ENCODE peak calls at places on chromosomes 11 and 22, in seven cellular contexts. A, Q, R, H, L, F and P are unnamed samples.

GRCh38 chr11:12692238-12693074 is 18.2 kb downstream of the TEAD1 start:
- DNase-seq in F (peak; percentile 97), R (peak; percentile 92), H (no peak), A (peak; percentile 90), Q (peak; percentile 89), L (peak; percentile 83), P (peak; percentile 96)

GRCh38 chr11:79493555-79494171 is 52.8 kb upstream of the TENM4 start:
- DNase-seq in Q (peak; percentile 77), R (peak; percentile 70), H (no peak), F (peak; percentile 82), A (peak; percentile 63), L (peak; percentile 37), P (peak; percentile 73)

GRCh38 chr22:32053165-32053755 is 10.2 kb downstream of the SLC5A1 start:
- DNase-seq in A (no peak), L (no peak), F (no peak), Q (no peak), H (no peak), R (no peak), P (no peak)

GRCh38 chr11:99068832-99069231 is 48.1 kb downstream of the CNTN5 start:
- DNase-seq in A (no peak), H (no peak), F (no peak), L (no peak), R (no peak), Q (no peak), P (no peak)

GRCh38 chr11:82701847-82702520 is 31.7 kb downstream of the FAM181B start:
- DNase-seq in A (peak; percentile 41), F (no peak), Q (no peak), H (no peak), L (no peak), R (peak; percentile 50), P (peak; percentile 45)

GRCh38 chr11:132028380-132029240 is 658.2 kb downstream of the NTM start:
- DNase-seq in A (no peak), H (no peak), R (peak; percentile 63), F (no peak), L (no peak), Q (no peak), P (peak; percentile 73)

GRCh38 chr22:42397332-42398246 is 34.6 kb downstream of the NFAM1 start:
- DNase-seq in L (no peak), R (no peak), H (no peak), A (no peak), Q (no peak), F (peak; percentile 81), P (no peak)

GRCh38 chr11:11621881-11622706 is at the start of gene GALNT18:
- DNase-seq in A (peak; percentile 74), L (peak; percentile 80), H (no peak), R (peak; percentile 97), Q (peak; percentile 96), F (peak; percentile 97), P (peak; percentile 81)

GRCh38 chr22:36839356-36840073 is 21.3 kb upstream of the NCF4 start:
- DNase-seq in R (peak; percentile 57), H (peak; percentile 13), Q (no peak), A (no peak), L (no peak), F (no peak), P (no peak)

GRCh38 chr11:131536159-131536558 is 165.7 kb downstream of the NTM start:
- DNase-seq in A (no peak), H (no peak), F (no peak), R (no peak), Q (no peak), L (no peak), P (no peak)

GRCh38 chr11:116840224-116840745 is 2.9 kb upstream of the APOA1 start:
- DNase-seq in A (no peak), F (no peak), R (peak; percentile 53), L (no peak), Q (peak; percentile 49), H (no peak), P (peak; percentile 21)

GRCh38 chr22:25928038-25928437 is 186.1 kb downstream of the MYO18B start:
- DNase-seq in L (no peak), A (no peak), R (no peak), F (no peak), H (no peak), Q (no peak), P (no peak)

GRCh38 chr11:120511804-120512726 is 517 bp downstream of the GRIK4 start:
- DNase-seq in L (no peak), A (no peak), R (no peak), F (no peak), Q (peak; percentile 54), H (no peak), P (no peak)

GRCh38 chr11:110866081-110866480 is 153.8 kb upstream of the ARHGAP20 start:
- DNase-seq in Q (no peak), A (no peak), L (no peak), F (no peak), H (no peak), R (peak; percentile 6), P (no peak)

GRCh38 chr22:30216710-30217109 is 29.8 kb downstream of the LIF start:
- DNase-seq in Q (no peak), R (no peak), H (no peak), L (no peak), A (no peak), F (no peak), P (no peak)

GRCh38 chr11:33182246-33182878 is 21.1 kb upstream of the CSTF3 start:
- DNase-seq in A (no peak), H (no peak), R (no peak), F (no peak), L (no peak), Q (no peak), P (no peak)

GRCh38 chr11:33191456-33191855 is 30.2 kb upstream of the CSTF3 start:
- DNase-seq in R (no peak), A (no peak), L (peak; percentile 50), Q (no peak), H (no peak), F (no peak), P (no peak)

GRCh38 chr11:33185756-33186155 is 24.5 kb upstream of the CSTF3 start:
- DNase-seq in Q (no peak), F (no peak), R (no peak), A (no peak), L (no peak), H (no peak), P (no peak)

DNA sequence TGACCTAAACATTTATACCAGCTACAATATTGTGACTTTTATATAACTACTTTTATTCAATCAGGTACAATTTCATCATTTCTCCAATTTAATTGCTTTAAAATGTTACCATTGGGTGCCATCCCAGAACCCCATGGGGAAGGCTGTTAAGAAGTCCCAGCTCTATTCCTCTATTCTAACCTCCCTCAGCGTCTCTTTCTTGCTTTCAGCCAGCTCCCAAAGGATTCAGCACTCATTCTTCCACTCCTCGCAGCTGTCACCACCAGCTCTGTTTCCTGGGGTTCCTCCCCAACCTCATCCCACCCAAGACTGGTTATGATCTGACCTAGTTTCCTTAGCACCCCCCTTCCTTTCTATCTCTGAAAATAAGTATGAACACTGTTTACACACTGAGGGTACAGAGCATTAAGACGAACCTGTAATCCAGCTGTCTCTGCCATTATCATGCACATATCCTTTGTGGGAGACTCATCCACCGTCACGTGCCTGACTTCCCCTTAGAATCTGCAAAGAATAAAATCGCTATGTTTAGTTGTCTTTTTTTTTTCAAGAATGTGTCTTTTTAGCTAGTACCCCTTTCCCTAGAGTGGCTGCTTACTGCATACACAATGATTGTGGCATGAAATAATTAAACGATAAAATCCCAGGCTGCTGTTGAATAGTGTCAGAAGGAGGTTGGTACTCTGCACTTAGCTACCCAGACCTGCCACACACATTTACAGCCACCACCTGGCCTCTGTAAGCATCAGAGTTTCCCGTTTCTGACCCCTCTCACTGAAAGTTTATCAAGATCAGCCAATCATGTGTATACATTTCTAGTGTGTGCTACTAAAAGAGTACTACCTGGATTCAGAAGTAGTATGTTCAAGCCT is 26.8 kb upstream of the CSTF3 start:
- DNase-seq in A (no peak), F (no peak), H (no peak), Q (no peak), L (no peak), R (no peak), P (no peak)
- H3K4me3 ChIP-seq in A (no peak overlapping the region), F (no peak overlapping the region), H (no peak overlapping the region), Q (no peak overlapping the region), L (no peak overlapping the region), R (no peak overlapping the region), P (no peak overlapping the region)

GRCh38 chr11:94771390-94771789 is 3.2 kb downstream of the AMOTL1 start:
- DNase-seq in L (no peak), H (no peak), F (peak; percentile 73), R (peak; percentile 42), A (no peak), Q (no peak), P (no peak)

GRCh38 chr11:94767701-94768601 is at the start of gene AMOTL1:
- DNase-seq in F (peak; percentile 96), L (peak; percentile 33), A (peak; percentile 84), Q (peak; percentile 97), H (no peak), R (peak; percentile 90), P (peak; percentile 74)

GRCh38 chr11:94770563-94771120 is 2.5 kb downstream of the AMOTL1 start:
- DNase-seq in F (no peak), H (no peak), L (no peak), R (no peak), A (no peak), Q (no peak), P (no peak)

GRCh38 chr11:94768602-94769511 is 701 bp downstream of the AMOTL1 start:
- DNase-seq in A (no peak), F (peak; percentile 73), Q (peak; percentile 75), R (peak; percentile 63), L (no peak), H (no peak), P (no peak)

GRCh38 chr11:94769897-94770296 is 1.7 kb downstream of the AMOTL1 start:
- DNase-seq in R (peak; percentile 51), F (no peak), H (no peak), A (no peak), Q (peak; percentile 70), L (no peak), P (no peak)
- H3K4me3 ChIP-seq in R (peak overlapping the region; percentile 77), F (peak overlapping the region; percentile 89), H (no peak overlapping the region), A (peak overlapping the region; percentile 93), Q (peak overlapping the region; percentile 99), L (peak overlapping the region; percentile 95), P (peak overlapping the region; percentile 87)

DNA sequence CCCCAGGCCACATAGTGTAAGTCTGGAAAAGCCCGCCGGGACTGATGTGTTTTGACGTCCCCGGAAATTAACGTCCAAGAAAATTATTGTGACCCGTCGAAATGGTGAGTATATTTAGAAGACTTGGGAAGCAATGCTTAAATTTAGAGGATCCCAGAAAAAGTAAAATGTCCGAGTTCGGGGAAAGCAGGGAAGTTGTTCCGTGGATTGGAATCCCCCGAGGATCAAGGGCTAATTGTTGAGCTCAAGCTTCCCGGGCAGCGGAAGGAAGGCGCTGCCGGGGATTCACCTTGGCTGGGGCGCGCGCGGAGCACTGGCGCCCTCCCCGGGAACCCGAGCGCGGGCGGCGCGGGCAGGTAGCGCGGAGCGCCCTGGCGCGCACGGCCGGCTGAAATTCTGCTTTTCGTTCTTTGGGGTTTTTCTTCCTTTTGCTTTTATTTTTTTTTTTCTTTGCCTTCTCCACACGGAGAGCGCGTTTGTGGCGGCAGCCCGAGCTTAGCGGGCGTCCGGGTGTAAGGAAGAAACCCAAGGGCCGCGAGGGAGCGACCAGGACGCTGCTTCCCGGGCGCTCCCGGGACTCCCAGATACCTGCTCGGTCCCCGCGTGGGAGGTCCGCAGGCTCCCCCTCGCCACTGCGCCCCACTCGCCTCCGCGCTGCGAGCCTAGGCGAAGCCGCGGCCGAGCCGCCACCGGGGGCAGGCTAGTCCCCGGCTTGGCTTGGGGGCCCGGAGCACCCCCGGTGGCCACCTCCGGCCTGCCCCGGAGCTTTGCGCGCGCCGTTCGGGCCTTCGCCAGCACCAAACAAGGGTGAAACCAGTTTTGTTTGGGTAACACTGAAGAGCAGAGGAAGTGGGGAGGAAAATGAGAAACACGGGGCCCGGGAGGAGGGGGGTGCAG is 4.7 kb upstream of the IGF2 start:
- DNase-seq in F (no peak), H (no peak), R (no peak), Q (no peak), A (no peak), L (no peak), P (no peak)
- H3K4me3 ChIP-seq in F (no peak overlapping the region), H (no peak overlapping the region), R (no peak overlapping the region), Q (peak overlapping the region; percentile 49), A (no peak overlapping the region), L (no peak overlapping the region), P (no peak overlapping the region)

GRCh38 chr22:19761022-19761499 is 483 bp downstream of the TBX1 start:
- DNase-seq in Q (no peak), L (no peak), H (no peak), R (peak; percentile 50), F (no peak), A (no peak), P (no peak)
- H3K4me3 ChIP-seq in Q (peak overlapping the region; percentile 80), L (no peak overlapping the region), H (no peak overlapping the region), R (peak overlapping the region; percentile 70), F (no peak overlapping the region), A (peak overlapping the region; percentile 17), P (peak overlapping the region; percentile 50)